ENCODE peak calls at places on chromosome 9, in four cellular contexts. One of them, this sample, is unnamed. For H3K4me1, the result is how much of the 10 kb centered on the place peaks cover.

GRCh38 chr9:38652486-38652885 is 32.1 kb upstream of the ANKRD18A start:
- DNase-seq in colonic mucosa: no peak
- DNase-seq in lower lobe of right lung: no peak
- DNase-seq in Caco-2: no peak
- DNase-seq in this sample: no peak

GRCh38 chr9:26947736-26948135 is 694 bp upstream of the PLAA start:
- DNase-seq in colonic mucosa: no peak
- DNase-seq in lower lobe of right lung: no peak
- DNase-seq in Caco-2: no peak
- DNase-seq in this sample: no peak

GRCh38 chr9:91422832-91423711 is 560 bp downstream of the NFIL3 start:
- DNase-seq in lower lobe of right lung: peak
- DNase-seq in Caco-2: peak
- DNase-seq in colonic mucosa: peak
- DNase-seq in this sample: peak

GRCh38 chr9:105006514-105006913 is 78.6 kb upstream of the ABCA1 start:
- DNase-seq in Caco-2: no peak
- DNase-seq in lower lobe of right lung: no peak
- DNase-seq in colonic mucosa: no peak
- DNase-seq in this sample: no peak

GRCh38 chr9:137218754-137219271 is 3.2 kb downstream of the RNF208 start:
- DNase-seq in Caco-2: peak
- DNase-seq in colonic mucosa: peak
- DNase-seq in lower lobe of right lung: no peak
- DNase-seq in this sample: peak

GRCh38 chr9:97632406-97632991 is 669 bp downstream of the TSTD2 start:
- DNase-seq in Caco-2: peak
- DNase-seq in colonic mucosa: peak
- DNase-seq in lower lobe of right lung: peak
- DNase-seq in this sample: peak

GRCh38 chr9:108017671-108018070 is 528.1 kb upstream of the KLF4 start:
- DNase-seq in Caco-2: no peak
- DNase-seq in colonic mucosa: no peak
- DNase-seq in lower lobe of right lung: no peak
- DNase-seq in this sample: no peak

GRCh38 chr9:11457809-11458785 is 845.3 kb upstream of the PTPRD start:
- DNase-seq in lower lobe of right lung: no peak
- DNase-seq in colonic mucosa: no peak
- DNase-seq in Caco-2: no peak
- DNase-seq in this sample: no peak

GRCh38 chr9:76894198-76894597 is 11.7 kb downstream of the PRUNE2 start:
- DNase-seq in lower lobe of right lung: no peak
- DNase-seq in colonic mucosa: no peak
- DNase-seq in Caco-2: no peak
- DNase-seq in this sample: no peak

GRCh38 chr9:81266086-81266485 is 423.3 kb downstream of the TLE1 start:
- DNase-seq in colonic mucosa: no peak
- DNase-seq in lower lobe of right lung: no peak
- DNase-seq in Caco-2: no peak
- DNase-seq in this sample: no peak

GRCh38 chr9:136975624-136976023 is 1.7 kb upstream of the PTGDS start:
- DNase-seq in colonic mucosa: no peak
- DNase-seq in Caco-2: no peak
- DNase-seq in lower lobe of right lung: peak
- DNase-seq in this sample: no peak

GRCh38 chr9:136972335-136972734 is 5.0 kb upstream of the PTGDS start:
- DNase-seq in lower lobe of right lung: no peak
- DNase-seq in Caco-2: no peak
- DNase-seq in colonic mucosa: no peak
- DNase-seq in this sample: no peak

DNA sequence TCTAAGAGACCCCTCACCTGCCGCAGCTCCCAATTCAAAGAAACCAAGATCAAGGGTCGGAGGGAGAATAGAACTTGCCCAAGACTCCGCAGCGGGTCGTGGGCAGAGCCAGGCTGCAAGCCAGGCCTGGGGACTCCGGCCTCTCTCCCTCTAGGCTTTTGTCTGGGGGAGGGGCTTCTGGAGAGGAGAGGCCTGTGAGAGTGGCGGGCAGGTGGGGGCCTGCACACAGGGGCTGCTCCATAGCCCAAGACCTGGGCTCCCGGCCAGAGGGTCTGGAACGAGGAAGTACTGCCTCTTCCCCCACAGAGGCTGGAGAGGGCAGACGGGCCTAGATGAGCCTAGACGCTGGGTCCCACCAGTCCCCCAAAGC is 5.1 kb upstream of the ST6GALNAC6 start:
- DNase-seq in lower lobe of right lung: peak
- DNase-seq in colonic mucosa: peak
- DNase-seq in Caco-2: no peak
- DNase-seq in this sample: no peak
- H3K4me1 ChIP-seq in lower lobe of right lung: half or more
- H3K4me1 ChIP-seq in colonic mucosa: under half
- H3K4me1 ChIP-seq in Caco-2: under half
- H3K4me1 ChIP-seq in this sample: half or more

GRCh38 chr9:87567047-87567446 is 69.4 kb downstream of the DAPK1 start:
- DNase-seq in lower lobe of right lung: no peak
- DNase-seq in Caco-2: no peak
- DNase-seq in colonic mucosa: no peak
- DNase-seq in this sample: no peak
- H3K4me1 ChIP-seq in lower lobe of right lung: half or more
- H3K4me1 ChIP-seq in Caco-2: under half
- H3K4me1 ChIP-seq in colonic mucosa: under half
- H3K4me1 ChIP-seq in this sample: half or more

GRCh38 chr9:126983767-126984166 is 69.2 kb downstream of the RALGPS1 start:
- DNase-seq in lower lobe of right lung: no peak
- DNase-seq in colonic mucosa: no peak
- DNase-seq in Caco-2: no peak
- DNase-seq in this sample: no peak

GRCh38 chr9:126985870-126986498 is 71.4 kb downstream of the RALGPS1 start:
- DNase-seq in lower lobe of right lung: peak
- DNase-seq in Caco-2: no peak
- DNase-seq in colonic mucosa: peak
- DNase-seq in this sample: no peak

GRCh38 chr9:126984969-126985368 is 70.4 kb downstream of the RALGPS1 start:
- DNase-seq in lower lobe of right lung: no peak
- DNase-seq in colonic mucosa: peak
- DNase-seq in Caco-2: no peak
- DNase-seq in this sample: no peak

GRCh38 chr9:126988857-126989256 is 74.3 kb downstream of the RALGPS1 start:
- DNase-seq in colonic mucosa: no peak
- DNase-seq in Caco-2: no peak
- DNase-seq in lower lobe of right lung: no peak
- DNase-seq in this sample: no peak

GRCh38 chr9:126986506-126986951 is 71.9 kb downstream of the RALGPS1 start:
- DNase-seq in Caco-2: no peak
- DNase-seq in lower lobe of right lung: no peak
- DNase-seq in colonic mucosa: peak
- DNase-seq in this sample: no peak
- H3K4me1 ChIP-seq in Caco-2: under half
- H3K4me1 ChIP-seq in lower lobe of right lung: under half
- H3K4me1 ChIP-seq in colonic mucosa: under half
- H3K4me1 ChIP-seq in this sample: under half

DNA sequence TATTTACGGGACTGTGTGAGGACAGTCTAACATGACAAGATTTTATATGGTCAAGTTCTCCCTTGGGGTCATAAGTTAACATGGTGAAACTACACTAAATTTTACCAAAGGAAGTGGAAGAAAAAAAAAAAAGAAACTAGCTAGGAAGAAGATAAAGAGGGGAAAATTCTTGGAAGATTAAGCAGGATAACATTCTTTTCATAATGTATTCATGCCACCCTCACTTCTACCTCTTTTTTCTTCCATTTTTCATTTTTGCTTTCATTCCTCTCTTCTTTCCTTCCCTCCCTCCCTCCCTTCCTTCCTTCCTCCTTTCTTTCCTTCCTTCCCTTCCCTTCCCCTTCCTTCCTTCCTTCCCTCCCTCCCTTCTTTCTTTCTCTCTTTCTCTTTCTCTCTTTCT is 254.6 kb downstream of the RFX3 start:
- DNase-seq in Caco-2: no peak
- DNase-seq in lower lobe of right lung: no peak
- DNase-seq in colonic mucosa: no peak
- DNase-seq in this sample: no peak
- H3K4me1 ChIP-seq in Caco-2: under half
- H3K4me1 ChIP-seq in lower lobe of right lung: under half
- H3K4me1 ChIP-seq in colonic mucosa: under half
- H3K4me1 ChIP-seq in this sample: under half

GRCh38 chr9:113525831-113526230 is 62.3 kb downstream of the RGS3 start:
- DNase-seq in lower lobe of right lung: no peak
- DNase-seq in Caco-2: no peak
- DNase-seq in colonic mucosa: no peak
- DNase-seq in this sample: no peak
- H3K4me1 ChIP-seq in lower lobe of right lung: half or more
- H3K4me1 ChIP-seq in Caco-2: under half
- H3K4me1 ChIP-seq in colonic mucosa: under half
- H3K4me1 ChIP-seq in this sample: under half

DNA sequence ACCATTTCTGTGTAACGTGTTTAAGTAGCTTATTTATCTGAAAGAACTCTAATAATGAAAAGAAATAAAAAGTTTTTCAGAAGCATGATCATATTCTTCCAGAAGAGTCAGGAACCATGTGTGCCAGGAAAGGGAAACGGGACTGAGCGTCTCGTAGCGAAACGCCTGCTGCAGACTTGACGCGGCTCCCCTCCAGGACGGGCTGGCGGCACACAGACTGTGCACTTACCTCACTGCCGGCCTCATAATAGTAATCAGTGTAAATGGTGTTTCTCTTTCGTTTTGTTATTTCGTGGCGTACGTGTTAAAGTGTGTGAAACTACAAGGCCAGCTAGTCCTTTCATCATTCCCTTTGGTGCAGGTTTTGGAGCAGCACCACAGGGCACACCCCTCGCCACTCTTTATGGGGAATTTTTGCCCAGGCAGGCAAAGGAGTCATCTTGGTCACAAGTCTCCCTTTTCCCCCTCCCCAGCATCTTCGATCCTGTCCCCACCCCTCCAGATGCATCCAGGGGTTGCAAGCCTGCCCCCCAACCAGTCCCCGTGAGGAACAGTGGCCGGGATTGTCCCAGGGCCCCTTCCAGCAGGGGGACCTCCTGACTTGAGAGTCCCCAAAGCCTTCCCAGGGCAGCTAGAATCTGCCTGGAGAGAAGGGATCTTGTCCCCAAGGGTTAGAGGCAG is 233.1 kb downstream of the FANCC start:
- DNase-seq in lower lobe of right lung: no peak
- DNase-seq in colonic mucosa: no peak
- DNase-seq in Caco-2: no peak
- DNase-seq in this sample: no peak
- H3K4me1 ChIP-seq in lower lobe of right lung: under half
- H3K4me1 ChIP-seq in colonic mucosa: under half
- H3K4me1 ChIP-seq in Caco-2: under half
- H3K4me1 ChIP-seq in this sample: under half

DNA sequence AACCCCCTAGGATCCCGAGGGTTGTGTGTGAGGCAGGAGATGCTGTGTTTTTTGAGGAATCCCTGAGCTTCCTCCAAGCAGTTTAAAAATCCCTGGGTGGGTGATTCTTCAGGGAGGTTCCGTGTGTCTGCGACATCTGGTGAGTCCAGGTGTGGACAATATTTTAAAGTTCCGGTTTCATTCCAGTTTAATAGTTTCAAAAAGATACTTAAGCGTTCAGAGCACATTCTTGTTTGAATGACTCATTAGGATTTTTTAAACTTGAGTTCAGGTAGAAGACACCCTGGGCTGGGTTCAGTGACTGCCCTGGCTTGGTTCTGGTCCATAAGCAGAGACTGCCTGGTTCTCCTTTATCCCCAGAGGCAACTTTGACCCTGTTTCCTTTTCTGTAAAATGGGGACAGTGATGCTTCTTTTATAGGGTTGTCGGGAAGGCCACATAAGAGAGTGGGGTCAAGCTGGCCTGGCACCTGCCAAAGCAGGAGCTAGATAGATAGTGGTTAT is 119.2 kb downstream of the RGS3 start:
- DNase-seq in Caco-2: no peak
- DNase-seq in colonic mucosa: no peak
- DNase-seq in lower lobe of right lung: no peak
- DNase-seq in this sample: no peak
- H3K4me1 ChIP-seq in Caco-2: under half
- H3K4me1 ChIP-seq in colonic mucosa: under half
- H3K4me1 ChIP-seq in lower lobe of right lung: half or more
- H3K4me1 ChIP-seq in this sample: half or more

GRCh38 chr9:25681270-25681669 is 3.0 kb upstream of the TUSC1 start:
- DNase-seq in Caco-2: no peak
- DNase-seq in colonic mucosa: no peak
- DNase-seq in lower lobe of right lung: no peak
- DNase-seq in this sample: no peak
- H3K4me1 ChIP-seq in Caco-2: under half
- H3K4me1 ChIP-seq in colonic mucosa: under half
- H3K4me1 ChIP-seq in lower lobe of right lung: under half
- H3K4me1 ChIP-seq in this sample: under half